ENCODE peak calls at places on chromosomes 2 and 18, in eight cellular contexts. Q is GM12878, S is tibial nerve, Y is tibial artery, E is pancreas, H is PC-9, V is fibroblast of lung, L is endothelial cell of umbilical vein. T is an unnamed sample.
A peak's percentile ranks its signal among the peaks of the same experiment; 100 is the strongest.

GRCh38 chr2:62966995-62967394 is 83.6 kb upstream of the OTX1 start:
- DNase-seq in Q (no peak), S (no peak), Y (no peak), E (no peak), H (no peak), V (no peak), L (no peak), T (no peak)

GRCh38 chr2:20370191-20370590 is 19.5 kb upstream of the PUM2 start:
- DNase-seq in Q (no peak), S (no peak), Y (no peak), E (no peak), H (peak; percentile 26), V (no peak), L (no peak), T (no peak)

GRCh38 chr2:234003972-234004617 is 46.4 kb upstream of the SPP2 start:
- DNase-seq in Q (no peak), S (no peak), Y (no peak), E (no peak), H (peak; percentile 85), V (peak; percentile 98), L (peak; percentile 8), T (no peak)

GRCh38 chr2:239369631-239370161 is 31.1 kb downstream of the HDAC4 start:
- DNase-seq in Q (peak; percentile 83), S (no peak), Y (no peak), E (no peak), H (no peak), V (no peak), L (no peak), T (no peak)

GRCh38 chr2:205556357-205556756 is 125.9 kb upstream of the NRP2 start:
- DNase-seq in Q (no peak), S (no peak), Y (no peak), E (no peak), H (no peak), V (no peak), L (no peak), T (no peak)

GRCh38 chr2:148519013-148519412 is 125.5 kb upstream of the EPC2 start:
- DNase-seq in Q (no peak), S (no peak), Y (no peak), E (no peak), H (no peak), V (no peak), L (no peak), T (no peak)

GRCh38 chr18:34223164-34223892 is 1.4 kb downstream of the NOL4 start:
- DNase-seq in Q (no peak), S (no peak), Y (no peak), E (no peak), H (no peak), V (no peak), L (no peak), T (no peak)

GRCh38 chr18:38087538-38087937 is 521.9 kb upstream of the CELF4 start:
- DNase-seq in Q (no peak), S (no peak), Y (no peak), E (no peak), H (no peak), V (no peak), L (no peak), T (no peak)

GRCh38 chr2:179843541-179843940 is 17.9 kb downstream of the ZNF385B start:
- DNase-seq in Q (no peak), S (no peak), Y (no peak), E (no peak), H (no peak), V (no peak), L (no peak), T (no peak)

GRCh38 chr2:15127251-15127650 is 433.9 kb downstream of the NBAS start:
- DNase-seq in Q (no peak), S (no peak), Y (no peak), E (no peak), H (no peak), V (no peak), L (no peak), T (no peak)

GRCh38 chr2:38074775-38075435 is 1.0 kb downstream of the CYP1B1 start:
- DNase-seq in Q (no peak), S (no peak), Y (no peak), E (no peak), H (peak; percentile 46), V (peak; percentile 73), L (peak; percentile 15), T (no peak)

GRCh38 chr18:21341141-21341540 is 99.1 kb downstream of the GREB1L start:
- DNase-seq in Q (no peak), S (no peak), Y (no peak), E (no peak), H (peak; percentile 61), V (peak; percentile 52), L (no peak), T (no peak)

GRCh38 chr2:191933307-191934105 is 86.6 kb upstream of the CAVIN2 start:
- DNase-seq in Q (peak; percentile 40), S (no peak), Y (no peak), E (peak; percentile 13), H (no peak), V (peak; percentile 24), L (peak; percentile 33), T (no peak)

GRCh38 chr18:14945984-14946383 is 198.0 kb downstream of the ANKRD30B start:
- DNase-seq in Q (no peak), S (no peak), Y (no peak), E (no peak), H (no peak), V (no peak), L (no peak), T (no peak)

GRCh38 chr2:179562330-179562885 is 297.8 kb upstream of the SESTD1 start:
- DNase-seq in Q (no peak), S (no peak), Y (no peak), E (no peak), H (no peak), V (no peak), L (no peak), T (no peak)

GRCh38 chr2:150477347-150477746 is 10.1 kb downstream of the RND3 start:
- DNase-seq in Q (no peak), S (no peak), Y (no peak), E (no peak), H (no peak), V (peak; percentile 62), L (no peak), T (no peak)

GRCh38 chr18:70195852-70196434 is 9.5 kb downstream of the RTTN start:
- DNase-seq in Q (no peak), S (peak; percentile 29), Y (no peak), E (no peak), H (peak; percentile 61), V (peak; percentile 41), L (peak; percentile 57), T (no peak)

GRCh38 chr18:9808530-9809241 is 77.1 kb upstream of the TXNDC2 start:
- DNase-seq in Q (no peak), S (no peak), Y (no peak), E (no peak), H (no peak), V (peak; percentile 57), L (peak; percentile 13), T (peak; percentile 37)

GRCh38 chr2:69272803-69273471 is 114.1 kb downstream of the GFPT1 start:
- DNase-seq in Q (no peak), S (no peak), Y (no peak), E (no peak), H (no peak), V (no peak), L (peak; percentile 35), T (no peak)

GRCh38 chr2:237995036-237995435 is 28.2 kb downstream of the UBE2F start:
- DNase-seq in Q (no peak), S (no peak), Y (no peak), E (no peak), H (no peak), V (no peak), L (no peak), T (no peak)

GRCh38 chr2:150630587-150631235 is 143.2 kb upstream of the RND3 start:
- DNase-seq in Q (no peak), S (no peak), Y (no peak), E (no peak), H (no peak), V (peak; percentile 94), L (peak; percentile 17), T (no peak)

GRCh38 chr2:70927138-70927537 is 8.6 kb upstream of the ATP6V1B1 start:
- DNase-seq in Q (no peak), S (no peak), Y (no peak), E (no peak), H (no peak), V (no peak), L (no peak), T (no peak)

GRCh38 chr18:35460719-35461118 is 37.0 kb downstream of the INO80C start:
- DNase-seq in Q (no peak), S (no peak), Y (no peak), E (no peak), H (peak; percentile 49), V (peak; percentile 49), L (peak; percentile 79), T (no peak)

GRCh38 chr18:4672152-4672551 is 217.0 kb upstream of the DLGAP1 start:
- DNase-seq in Q (peak; percentile 9), S (no peak), Y (no peak), E (no peak), H (no peak), V (no peak), L (no peak), T (no peak)

GRCh38 chr2:163658556-163658955 is 77.3 kb downstream of the FIGN start:
- DNase-seq in Q (no peak), S (no peak), Y (no peak), E (no peak), H (no peak), V (peak; percentile 71), L (no peak), T (no peak)

GRCh38 chr2:68234405-68234804 is 17.9 kb downstream of the PPP3R1 start:
- DNase-seq in Q (no peak), S (no peak), Y (no peak), E (no peak), H (no peak), V (no peak), L (no peak), T (no peak)
- H3K4me1 ChIP-seq in Q (peaks cover 13% of the 10 kb centered on the region), S (peaks cover 31% of the 10 kb centered on the region), Y (peaks cover 23% of the 10 kb centered on the region), E (peaks cover 3% of the 10 kb centered on the region), H (peaks cover 4% of the 10 kb centered on the region), V (peaks cover 22% of the 10 kb centered on the region), L (peaks cover 41% of the 10 kb centered on the region), T (peaks cover 8% of the 10 kb centered on the region)

DNA sequence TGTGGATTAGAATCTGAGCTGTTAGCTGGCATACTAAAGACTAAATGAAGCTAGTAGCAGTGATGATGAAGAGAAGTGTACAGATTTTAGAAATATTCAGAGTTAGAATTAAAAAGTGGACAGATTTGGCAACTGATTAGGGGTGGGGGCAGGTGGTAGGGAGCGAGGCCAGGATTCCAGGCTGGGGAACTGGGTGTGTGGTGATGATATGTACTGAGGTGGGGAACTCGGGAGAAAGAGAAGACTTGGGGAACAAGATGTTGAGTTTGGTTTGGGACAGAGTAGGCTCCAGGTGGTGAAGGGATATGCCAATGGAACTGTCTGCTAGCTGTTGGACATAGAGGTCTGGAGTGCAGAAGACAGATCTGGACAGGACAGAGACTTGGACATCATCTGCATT is 9.2 kb upstream of the CYP26B1 start:
- DNase-seq in Q (no peak), S (no peak), Y (no peak), E (no peak), H (no peak), V (no peak), L (no peak), T (no peak)
- H3K27me3 ChIP-seq in Q (peaks cover 3% of the 10 kb centered on the region), S (peaks cover 33% of the 10 kb centered on the region), Y (peaks cover 57% of the 10 kb centered on the region), E (no peaks in the 10 kb centered on the region), H (no peaks in the 10 kb centered on the region), V (peaks cover 27% of the 10 kb centered on the region), L (peaks cover 25% of the 10 kb centered on the region), T (no peaks in the 10 kb centered on the region)

GRCh38 chr2:42060028-42060427 is 12.2 kb downstream of the PKDCC start:
- DNase-seq in Q (no peak), S (no peak), Y (no peak), E (no peak), H (no peak), V (no peak), L (no peak), T (no peak)
- TF ChIP-seq CTCF in Q (no peak), S (no peak), Y (no peak), E (no peak), H (no peak), V (no peak), L (no peak), T (no peak)

GRCh38 chr2:12440731-12441130 is 276.0 kb upstream of the TRIB2 start:
- DNase-seq in Q (no peak), S (no peak), Y (no peak), E (no peak), H (no peak), V (no peak), L (no peak), T (no peak)
- H3K4me1 ChIP-seq in Q (no peaks in the 10 kb centered on the region), S (no peaks in the 10 kb centered on the region), Y (peaks cover 7% of the 10 kb centered on the region), E (no peaks in the 10 kb centered on the region), H (no peaks in the 10 kb centered on the region), V (no peaks in the 10 kb centered on the region), L (no peaks in the 10 kb centered on the region), T (no peaks in the 10 kb centered on the region)